ENCODE peak calls at places on chromosomes 6 and 20, in ten cellular contexts. One of them, this sample, is unnamed.

GRCh38 chr6:108608453-108609275 is 47.9 kb downstream of the FOXO3 start:
- DNase-seq in HFFc6: peak; percentile 26
- DNase-seq in T47D: no peak
- DNase-seq in SW480: no peak
- DNase-seq in iris pigment epithelial cell: peak; percentile 47
- DNase-seq in T-helper 1 cell: no peak
- DNase-seq in stimulated activated CD4-positive, alpha-beta T cell treated with anti-CD3 and anti-CD28 coated beads, Interleukin-1b, Interleukin-23, amount 100 ng/mL, for 24 hours: no peak
- DNase-seq in HTR-8/SVneo: no peak
- DNase-seq in NCI-H1105: no peak
- DNase-seq in posterior vena cava: no peak
- DNase-seq in this sample: no peak

GRCh38 chr6:45538636-45539035 is 160.9 kb upstream of the SUPT3H start:
- DNase-seq in HFFc6: no peak
- DNase-seq in T47D: no peak
- DNase-seq in SW480: no peak
- DNase-seq in iris pigment epithelial cell: no peak
- DNase-seq in T-helper 1 cell: no peak
- DNase-seq in stimulated activated CD4-positive, alpha-beta T cell treated with anti-CD3 and anti-CD28 coated beads, Interleukin-1b, Interleukin-23, amount 100 ng/mL, for 24 hours: no peak
- DNase-seq in HTR-8/SVneo: no peak
- DNase-seq in NCI-H1105: no peak
- DNase-seq in posterior vena cava: no peak
- DNase-seq in this sample: no peak

GRCh38 chr6:6701864-6702263 is 113.3 kb downstream of the LY86 start:
- DNase-seq in HFFc6: no peak
- DNase-seq in T47D: peak; percentile 42
- DNase-seq in SW480: peak; percentile 15
- DNase-seq in iris pigment epithelial cell: no peak
- DNase-seq in T-helper 1 cell: no peak
- DNase-seq in stimulated activated CD4-positive, alpha-beta T cell treated with anti-CD3 and anti-CD28 coated beads, Interleukin-1b, Interleukin-23, amount 100 ng/mL, for 24 hours: no peak
- DNase-seq in HTR-8/SVneo: no peak
- DNase-seq in NCI-H1105: no peak
- DNase-seq in posterior vena cava: no peak
- DNase-seq in this sample: no peak

GRCh38 chr20:34997171-34997570 is 41.5 kb downstream of the MYH7B start:
- DNase-seq in HFFc6: no peak
- DNase-seq in T47D: no peak
- DNase-seq in SW480: no peak
- DNase-seq in iris pigment epithelial cell: peak; percentile 65
- DNase-seq in T-helper 1 cell: no peak
- DNase-seq in stimulated activated CD4-positive, alpha-beta T cell treated with anti-CD3 and anti-CD28 coated beads, Interleukin-1b, Interleukin-23, amount 100 ng/mL, for 24 hours: no peak
- DNase-seq in HTR-8/SVneo: no peak
- DNase-seq in NCI-H1105: no peak
- DNase-seq in posterior vena cava: no peak
- DNase-seq in this sample: no peak

GRCh38 chr20:37362231-37362792 is 16.4 kb downstream of the SRC start:
- DNase-seq in HFFc6: no peak
- DNase-seq in T47D: no peak
- DNase-seq in SW480: no peak
- DNase-seq in iris pigment epithelial cell: no peak
- DNase-seq in T-helper 1 cell: no peak
- DNase-seq in stimulated activated CD4-positive, alpha-beta T cell treated with anti-CD3 and anti-CD28 coated beads, Interleukin-1b, Interleukin-23, amount 100 ng/mL, for 24 hours: no peak
- DNase-seq in HTR-8/SVneo: no peak
- DNase-seq in NCI-H1105: no peak
- DNase-seq in posterior vena cava: peak; percentile 32
- DNase-seq in this sample: no peak

GRCh38 chr6:2229039-2229438 is 16.4 kb downstream of the GMDS start:
- DNase-seq in HFFc6: no peak
- DNase-seq in T47D: no peak
- DNase-seq in SW480: no peak
- DNase-seq in iris pigment epithelial cell: peak; percentile 63
- DNase-seq in T-helper 1 cell: no peak
- DNase-seq in stimulated activated CD4-positive, alpha-beta T cell treated with anti-CD3 and anti-CD28 coated beads, Interleukin-1b, Interleukin-23, amount 100 ng/mL, for 24 hours: no peak
- DNase-seq in HTR-8/SVneo: no peak
- DNase-seq in NCI-H1105: no peak
- DNase-seq in posterior vena cava: no peak
- DNase-seq in this sample: no peak

GRCh38 chr6:33983721-33984465 is 162.0 kb downstream of the GRM4 start:
- DNase-seq in HFFc6: no peak
- DNase-seq in T47D: no peak
- DNase-seq in SW480: no peak
- DNase-seq in iris pigment epithelial cell: no peak
- DNase-seq in T-helper 1 cell: no peak
- DNase-seq in stimulated activated CD4-positive, alpha-beta T cell treated with anti-CD3 and anti-CD28 coated beads, Interleukin-1b, Interleukin-23, amount 100 ng/mL, for 24 hours: no peak
- DNase-seq in HTR-8/SVneo: no peak
- DNase-seq in NCI-H1105: no peak
- DNase-seq in posterior vena cava: peak; percentile 37
- DNase-seq in this sample: no peak

GRCh38 chr6:20978176-20978614 is 443.9 kb downstream of the CDKAL1 start:
- DNase-seq in HFFc6: peak; percentile 44
- DNase-seq in T47D: no peak
- DNase-seq in SW480: no peak
- DNase-seq in iris pigment epithelial cell: peak; percentile 78
- DNase-seq in T-helper 1 cell: no peak
- DNase-seq in stimulated activated CD4-positive, alpha-beta T cell treated with anti-CD3 and anti-CD28 coated beads, Interleukin-1b, Interleukin-23, amount 100 ng/mL, for 24 hours: no peak
- DNase-seq in HTR-8/SVneo: no peak
- DNase-seq in NCI-H1105: no peak
- DNase-seq in posterior vena cava: no peak
- DNase-seq in this sample: no peak

GRCh38 chr6:143227675-143228074 is 167.0 kb downstream of the AIG1 start:
- DNase-seq in HFFc6: no peak
- DNase-seq in T47D: no peak
- DNase-seq in SW480: no peak
- DNase-seq in iris pigment epithelial cell: no peak
- DNase-seq in T-helper 1 cell: no peak
- DNase-seq in stimulated activated CD4-positive, alpha-beta T cell treated with anti-CD3 and anti-CD28 coated beads, Interleukin-1b, Interleukin-23, amount 100 ng/mL, for 24 hours: no peak
- DNase-seq in HTR-8/SVneo: no peak
- DNase-seq in NCI-H1105: no peak
- DNase-seq in posterior vena cava: no peak
- DNase-seq in this sample: no peak

GRCh38 chr6:14321992-14322772 is 204.6 kb downstream of the CD83 start:
- DNase-seq in HFFc6: no peak
- DNase-seq in T47D: peak; percentile 66
- DNase-seq in SW480: peak; percentile 16
- DNase-seq in iris pigment epithelial cell: no peak
- DNase-seq in T-helper 1 cell: no peak
- DNase-seq in stimulated activated CD4-positive, alpha-beta T cell treated with anti-CD3 and anti-CD28 coated beads, Interleukin-1b, Interleukin-23, amount 100 ng/mL, for 24 hours: no peak
- DNase-seq in HTR-8/SVneo: peak; percentile 5
- DNase-seq in NCI-H1105: no peak
- DNase-seq in posterior vena cava: no peak
- DNase-seq in this sample: no peak